ENCODE peak calls at places on chromosomes 12 and 14, in five cellular contexts. P is astrocyte, B is fibroblast of lung, L is mammary epithelial cell, N is GM12878. D is an unnamed sample.

GRCh38 chr12:26953447-26953846 is 15.2 kb downstream of the FGFR1OP2 start:
- DNase-seq in P (no peak), B (peak; percentile 16), L (no peak), N (no peak), D (no peak)

GRCh38 chr12:119868992-119869391 is 8.1 kb downstream of the CIT start:
- DNase-seq in P (no peak), B (peak; percentile 32), L (peak; percentile 57), N (no peak), D (no peak)

GRCh38 chr12:67096533-67097318 is 172.4 kb upstream of the CAND1 start:
- DNase-seq in P (peak; percentile 63), B (peak; percentile 71), L (peak; percentile 85), N (no peak), D (peak; percentile 19)

GRCh38 chr12:76586764-76587395 is 27.3 kb upstream of the OSBPL8 start:
- DNase-seq in P (peak; percentile 46), B (peak; percentile 57), L (peak; percentile 43), N (no peak), D (peak; percentile 60)

GRCh38 chr12:94560416-94561221 is 89.7 kb downstream of the TMCC3 start:
- DNase-seq in P (peak; percentile 77), B (peak; percentile 85), L (peak; percentile 98), N (peak; percentile 36), D (peak; percentile 97)

GRCh38 chr14:103329421-103330347 is 4.4 kb upstream of the EIF5 start:
- DNase-seq in P (peak; percentile 11), B (no peak), L (peak; percentile 35), N (no peak), D (no peak)

GRCh38 chr12:88052686-88053085 is 23.5 kb upstream of the C12orf50 start:
- DNase-seq in P (peak; percentile 12), B (peak; percentile 34), L (peak; percentile 25), N (no peak), D (peak; percentile 67)

GRCh38 chr14:99389171-99389826 is 91.4 kb downstream of the SETD3 start:
- DNase-seq in P (no peak), B (peak; percentile 21), L (peak; percentile 21), N (no peak), D (peak; percentile 65)

GRCh38 chr12:89706551-89707348 is 1.9 kb downstream of the ATP2B1 start:
- DNase-seq in P (peak; percentile 22), B (peak; percentile 26), L (peak; percentile 62), N (no peak), D (peak; percentile 52)

GRCh38 chr12:88339966-88340365 is 197.9 kb downstream of the TMTC3 start:
- DNase-seq in P (no peak), B (peak; percentile 24), L (peak; percentile 81), N (no peak), D (no peak)

GRCh38 chr12:46217686-46218508 is 50.9 kb downstream of the SLC38A1 start:
- DNase-seq in P (no peak), B (no peak), L (no peak), N (peak; percentile 90), D (no peak)

GRCh38 chr12:64722835-64723234 is 36.4 kb downstream of the GNS start:
- DNase-seq in P (no peak), B (no peak), L (no peak), N (no peak), D (no peak)

GRCh38 chr12:97556201-97556824 is 93.7 kb downstream of the RMST start:
- DNase-seq in P (peak; percentile 89), B (peak; percentile 92), L (peak; percentile 58), N (no peak), D (peak; percentile 84)

GRCh38 chr12:105910030-105910429 is 228.7 kb downstream of the NUAK1 start:
- DNase-seq in P (peak; percentile 46), B (peak; percentile 54), L (peak; percentile 59), N (no peak), D (no peak)

GRCh38 chr12:124130717-124131670 is 158.0 kb downstream of the ZNF664 start:
- DNase-seq in P (no peak), B (no peak), L (no peak), N (peak; percentile 67), D (no peak)

GRCh38 chr14:23141706-23142467 is 22.8 kb upstream of the CEBPE start:
- DNase-seq in P (peak; percentile 56), B (peak; percentile 66), L (peak; percentile 35), N (no peak), D (peak; percentile 38)

GRCh38 chr14:32933943-32934890 is 4.5 kb upstream of the NPAS3 start:
- DNase-seq in P (peak; percentile 47), B (peak; percentile 61), L (peak; percentile 17), N (no peak), D (peak; percentile 20)

GRCh38 chr12:94873368-94874085 is 130.0 kb downstream of the NDUFA12 start:
- DNase-seq in P (no peak), B (no peak), L (no peak), N (no peak), D (no peak)

GRCh38 chr12:62915130-62915529 is 19.8 kb downstream of the PPM1H start:
- DNase-seq in P (no peak), B (no peak), L (no peak), N (no peak), D (no peak)

GRCh38 chr14:99476864-99477263 is 3.8 kb downstream of the SETD3 start:
- DNase-seq in P (no peak), B (peak; percentile 11), L (peak; percentile 40), N (no peak), D (peak; percentile 31)

GRCh38 chr12:64392221-64392620 is 1.7 kb upstream of the C12orf56 start:
- DNase-seq in P (peak; percentile 30), B (peak; percentile 42), L (peak; percentile 30), N (no peak), D (peak; percentile 76)

GRCh38 chr14:88352299-88353097 is 29.4 kb upstream of the KCNK10 start:
- DNase-seq in P (peak; percentile 22), B (peak; percentile 22), L (peak; percentile 65), N (no peak), D (peak; percentile 81)

GRCh38 chr12:123805119-123805518 is 43.0 kb downstream of the DNAH10 start:
- DNase-seq in P (no peak), B (no peak), L (no peak), N (no peak), D (no peak)

GRCh38 chr12:71250186-71250585 is 92.4 kb upstream of the TSPAN8 start:
- DNase-seq in P (no peak), B (no peak), L (peak; percentile 39), N (no peak), D (peak; percentile 17)

GRCh38 chr12:20194171-20194570 is 174.2 kb upstream of the PDE3A start:
- DNase-seq in P (peak; percentile 26), B (peak; percentile 27), L (no peak), N (no peak), D (no peak)

GRCh38 chr12:43847427-43847826 is 11.5 kb downstream of the TMEM117 start:
- DNase-seq in P (peak; percentile 77), B (peak; percentile 81), L (peak; percentile 90), N (no peak), D (peak; percentile 89)

GRCh38 chr12:113000433-113000832 is 22.1 kb downstream of the OAS2 start:
- DNase-seq in P (no peak), B (no peak), L (no peak), N (no peak), D (no peak)

GRCh38 chr12:98551787-98552186 is 36.4 kb downstream of the TMPO start:
- DNase-seq in P (no peak), B (no peak), L (no peak), N (no peak), D (no peak)

GRCh38 chr12:92927436-92928116 is 1.5 kb downstream of the EEA1 start:
- DNase-seq in P (peak; percentile 77), B (peak; percentile 82), L (peak; percentile 75), N (no peak), D (peak; percentile 66)

GRCh38 chr14:75119056-75119455 is 7.8 kb downstream of the NEK9 start:
- DNase-seq in P (no peak), B (peak; percentile 24), L (no peak), N (no peak), D (peak; percentile 16)

GRCh38 chr12:24389394-24389793 is 439.9 kb upstream of the SOX5 start:
- DNase-seq in P (no peak), B (no peak), L (no peak), N (no peak), D (no peak)

GRCh38 chr12:91183565-91183964 is 948 bp upstream of the DCN start:
- DNase-seq in P (no peak), B (no peak), L (no peak), N (no peak), D (no peak)

GRCh38 chr12:27973487-27973890 is 956 bp upstream of the PTHLH start:
- DNase-seq in P (no peak), B (no peak), L (no peak), N (no peak), D (peak; percentile 94)

GRCh38 chr12:2337031-2338010 is 284.5 kb downstream of the CACNA1C start:
- DNase-seq in P (no peak), B (peak; percentile 39), L (no peak), N (no peak), D (no peak)

GRCh38 chr14:97976861-97977260 is 1179.7 kb downstream of the VRK1 start:
- DNase-seq in P (no peak), B (no peak), L (no peak), N (no peak), D (no peak)
- H3K4me2 ChIP-seq in P (no peak overlapping the region), B (no peak overlapping the region), L (no peak overlapping the region), N (no peak overlapping the region), D (peak overlapping the region; percentile 73)

GRCh38 chr12:80716711-80717469 is at the start of gene MYF5:
- DNase-seq in P (no peak), B (no peak), L (no peak), N (no peak), D (no peak)

GRCh38 chr12:80713419-80713818 is 3.3 kb upstream of the MYF5 start:
- DNase-seq in P (no peak), B (no peak), L (no peak), N (no peak), D (no peak)

GRCh38 chr12:80714846-80715245 is 1.9 kb upstream of the MYF5 start:
- DNase-seq in P (no peak), B (no peak), L (no peak), N (no peak), D (no peak)

GRCh38 chr12:80714055-80714454 is 2.7 kb upstream of the MYF5 start:
- DNase-seq in P (peak; percentile 25), B (peak; percentile 43), L (no peak), N (no peak), D (no peak)

GRCh38 chr12:80715850-80716249 is 862 bp upstream of the MYF5 start:
- DNase-seq in P (no peak), B (no peak), L (no peak), N (no peak), D (no peak)
- H3K9ac ChIP-seq in P (no peak overlapping the region), B (no peak overlapping the region), L (no peak overlapping the region), N (no peak overlapping the region), D (no peak overlapping the region)

GRCh38 chr12:49201595-49202295 is 12.9 kb upstream of the TUBA1A start:
- DNase-seq in P (peak; percentile 87), B (peak; percentile 89), L (peak; percentile 80), N (no peak), D (peak; percentile 63)

GRCh38 chr12:49195734-49196133 is 6.9 kb upstream of the TUBA1A start:
- DNase-seq in P (no peak), B (no peak), L (no peak), N (no peak), D (no peak)

GRCh38 chr12:49206389-49206788 is 17.5 kb upstream of the TUBA1A start:
- DNase-seq in P (no peak), B (no peak), L (no peak), N (no peak), D (no peak)

GRCh38 chr12:49198431-49199155 is 9.7 kb upstream of the TUBA1A start:
- DNase-seq in P (peak; percentile 95), B (peak; percentile 97), L (peak; percentile 73), N (no peak), D (peak; percentile 84)

GRCh38 chr12:49200882-49201594 is 12.2 kb upstream of the TUBA1A start:
- DNase-seq in P (peak; percentile 85), B (peak; percentile 88), L (peak; percentile 76), N (peak; percentile 17), D (peak; percentile 84)
- H3K4me2 ChIP-seq in P (peak overlapping the region; percentile 81), B (peak overlapping the region; percentile 7), L (peak overlapping the region; percentile 58), N (no peak overlapping the region), D (peak overlapping the region; percentile 59)

GRCh38 chr12:6224550-6224949 is 24.4 kb downstream of the CD9 start:
- DNase-seq in P (peak; percentile 62), B (peak; percentile 74), L (peak; percentile 86), N (no peak), D (peak; percentile 15)
- H3K9ac ChIP-seq in P (no peak overlapping the region), B (no peak overlapping the region), L (peak overlapping the region; percentile 97), N (no peak overlapping the region), D (no peak overlapping the region)